ENCODE peak calls at places on chromosomes 12 and 14, in eight cellular contexts. X, I, K, E, H, B, L and Z are unnamed samples. For H3K36me3 and H3K4me1, the result is how much of the 10 kb centered on the place peaks cover.

GRCh38 chr12:127108360-127109215 is 1158.4 kb upstream of the TMEM132C start:
- DNase-seq in X (peak), K (no peak), B (no peak), E (peak), H (peak), I (no peak), L (peak), Z (peak)

GRCh38 chr12:11877869-11878780 is 192.6 kb upstream of the BCL2L14 start:
- DNase-seq in X (no peak), E (no peak), L (peak), H (no peak), K (no peak), B (no peak), I (no peak), Z (peak)

GRCh38 chr12:88575361-88575959 is 4.8 kb downstream of the KITLG start:
- DNase-seq in B (no peak), K (no peak), L (no peak), E (no peak), H (no peak), I (no peak), X (no peak), Z (no peak)

GRCh38 chr12:123890536-123890902 is 82.1 kb downstream of the CCDC92 start:
- DNase-seq in B (no peak), H (no peak), K (no peak), E (no peak), I (no peak), L (no peak), X (no peak), Z (no peak)

GRCh38 chr12:64538146-64538545 is 72.1 kb upstream of the RASSF3 start:
- DNase-seq in H (no peak), L (no peak), B (no peak), E (no peak), I (no peak), K (no peak), X (no peak), Z (no peak)

GRCh38 chr12:76033116-76034001 is 1.8 kb upstream of the PHLDA1 start:
- DNase-seq in X (no peak), I (no peak), K (no peak), B (no peak), E (no peak), L (no peak), H (no peak), Z (no peak)

GRCh38 chr12:108773798-108774788 is 42.8 kb upstream of the CORO1C start:
- DNase-seq in E (peak), H (no peak), X (no peak), B (no peak), K (peak), L (peak), I (peak), Z (no peak)

GRCh38 chr14:20440882-20441281 is 4.9 kb upstream of the KLHL33 start:
- DNase-seq in X (peak), I (no peak), B (no peak), L (no peak), H (peak), K (no peak), E (no peak), Z (no peak)

GRCh38 chr12:57893460-57894353 is 47.2 kb upstream of the CTDSP2 start:
- DNase-seq in X (no peak), H (no peak), I (peak), E (peak), K (no peak), L (no peak), B (no peak), Z (peak)

GRCh38 chr12:21566223-21566906 is 38.3 kb downstream of the GYS2 start:
- DNase-seq in B (no peak), E (no peak), X (no peak), L (no peak), K (no peak), H (no peak), I (no peak), Z (no peak)

GRCh38 chr12:116390656-116391335 is 113.3 kb upstream of the MED13L start:
- DNase-seq in I (no peak), K (no peak), L (no peak), H (no peak), B (no peak), E (no peak), X (no peak), Z (peak)

DNA sequence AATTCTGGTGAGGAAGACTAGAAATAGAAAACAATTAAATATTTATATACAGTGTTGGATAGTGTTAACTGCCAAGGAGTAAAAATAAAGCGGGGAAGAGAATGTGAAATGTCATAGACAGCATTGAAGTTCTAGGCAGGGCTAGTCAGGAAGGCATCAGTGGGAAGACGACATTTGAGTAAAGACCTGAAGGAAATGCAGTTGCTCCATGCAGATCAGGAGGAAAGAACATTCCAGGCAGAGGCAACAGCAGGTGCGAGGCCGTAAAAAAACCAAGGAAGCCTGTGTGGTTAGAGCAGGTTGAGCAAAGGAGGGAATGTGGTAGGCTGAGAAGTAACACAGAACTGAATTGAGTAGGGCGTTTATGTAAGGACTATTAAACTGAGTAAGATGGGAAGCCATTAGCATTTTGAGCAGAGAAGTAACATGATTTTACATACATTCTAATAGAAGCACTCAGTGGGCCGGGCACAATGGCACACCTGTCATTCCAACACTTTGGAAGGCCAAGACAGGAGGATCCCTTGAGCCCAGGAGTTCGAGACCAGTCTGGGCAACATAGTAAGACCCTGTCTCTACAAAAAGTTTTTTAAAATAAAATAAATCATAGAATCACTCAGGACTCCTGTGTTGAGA is 14.9 kb downstream of the SLC35E3 start:
- DNase-seq in K (no peak), H (no peak), B (no peak), E (no peak), X (no peak), I (no peak), L (no peak), Z (no peak)
- H3K36me3 ChIP-seq in K (under half), H (half or more), B (under half), E (under half), X (under half), I (under half), L (under half), Z (under half)

DNA sequence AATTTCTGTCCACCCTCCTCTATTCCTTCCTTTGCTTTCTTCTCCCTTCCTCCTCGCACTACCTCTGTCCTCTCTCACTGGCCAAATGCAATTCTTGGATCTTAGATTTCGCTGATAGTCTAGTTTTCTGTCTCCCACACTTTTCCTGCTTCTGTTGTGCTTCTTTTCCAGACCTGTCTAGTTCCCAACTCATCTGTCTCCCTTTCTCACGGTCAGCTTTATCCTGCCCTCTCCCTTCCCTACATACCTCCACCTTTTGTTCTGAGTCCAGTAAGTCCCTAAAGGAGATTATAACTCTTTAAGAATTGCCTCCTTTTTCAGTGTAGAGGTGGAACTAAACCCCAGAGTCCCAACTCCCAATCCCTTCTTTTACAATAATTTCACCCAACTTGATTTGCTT is 880 bp upstream of the MMP14 start:
- DNase-seq in H (no peak), E (no peak), K (no peak), I (no peak), B (no peak), X (no peak), L (no peak), Z (no peak)
- H3K4me1 ChIP-seq in H (under half), E (under half), K (under half), I (under half), B (under half), X (under half), L (under half), Z (under half)

GRCh38 chr12:39145175-39145999 is 240.0 kb upstream of the CPNE8 start:
- DNase-seq in X (no peak), H (no peak), B (no peak), K (no peak), I (peak), L (no peak), E (peak), Z (peak)
- H3K4me3 ChIP-seq in X (no peak), H (no peak), B (peak), K (peak), I (peak), L (no peak), E (peak), Z (peak)

DNA sequence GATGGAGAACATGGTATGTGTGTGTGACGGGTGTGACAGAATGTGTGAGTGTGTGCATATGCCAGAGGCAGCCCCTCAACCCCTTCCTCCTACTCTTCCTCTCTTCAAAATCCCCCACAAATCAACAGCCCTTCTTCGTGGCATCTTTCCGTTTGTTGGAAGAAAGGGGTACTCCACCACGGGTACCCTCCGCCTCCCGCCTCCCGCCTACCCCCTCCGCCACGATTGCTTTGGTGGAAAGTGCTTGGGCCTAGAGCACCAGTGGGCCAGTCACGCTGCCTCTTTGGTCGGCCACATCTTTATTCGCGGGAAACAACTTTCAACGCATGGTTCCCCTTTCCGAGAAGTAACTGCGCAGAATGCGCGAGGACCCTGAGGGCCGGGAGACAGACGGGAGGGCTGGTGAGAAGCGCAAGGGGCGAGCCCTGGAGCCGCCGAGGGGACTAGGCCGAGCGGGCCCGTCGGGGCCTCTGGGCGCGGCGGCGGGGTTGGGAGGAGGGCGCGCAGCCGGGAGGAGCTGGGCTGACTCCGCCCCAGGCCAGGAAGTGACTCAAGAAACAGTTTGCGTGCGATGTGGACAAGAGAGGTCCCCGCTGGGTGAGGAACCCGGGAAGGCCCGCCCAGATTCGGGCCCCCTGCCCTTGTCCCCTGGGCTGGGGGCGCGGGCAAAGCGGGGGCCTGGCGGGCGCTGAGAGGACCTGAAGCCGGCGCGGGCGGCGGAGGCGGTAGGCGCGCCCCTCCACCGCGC is at the start of the genes CBLN3 and KHNYN:
- DNase-seq in K (peak), X (peak), L (peak), B (peak), H (peak), I (peak), E (peak), Z (peak)
- H3K36me3 ChIP-seq in K (under half), X (under half), L (under half), B (under half), H (under half), I (under half), E (under half), Z (under half)

DNA sequence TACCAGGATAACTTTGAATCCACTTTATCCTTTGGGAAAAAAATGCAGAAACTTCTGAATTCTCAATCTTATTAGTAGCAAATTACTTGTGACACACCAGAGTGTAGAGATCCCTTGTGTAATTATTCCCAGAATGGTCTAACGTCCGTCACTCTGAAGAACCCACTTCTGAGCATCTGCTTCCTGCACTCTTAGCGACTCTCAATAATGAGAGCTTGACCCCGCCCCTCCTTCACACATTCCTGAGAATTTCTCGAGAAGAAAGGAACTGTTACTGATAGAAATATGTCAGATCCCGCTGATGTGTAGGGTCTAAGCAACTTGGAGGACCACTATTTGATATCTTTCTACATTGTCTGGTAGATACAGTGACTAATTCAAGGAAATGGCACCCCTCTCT is 218.3 kb upstream of the PDZRN4 start:
- DNase-seq in B (no peak), K (no peak), H (no peak), L (no peak), X (no peak), I (no peak), E (no peak), Z (no peak)
- H3K4me1 ChIP-seq in B (under half), K (under half), H (under half), L (under half), X (under half), I (under half), E (under half), Z (under half)

DNA sequence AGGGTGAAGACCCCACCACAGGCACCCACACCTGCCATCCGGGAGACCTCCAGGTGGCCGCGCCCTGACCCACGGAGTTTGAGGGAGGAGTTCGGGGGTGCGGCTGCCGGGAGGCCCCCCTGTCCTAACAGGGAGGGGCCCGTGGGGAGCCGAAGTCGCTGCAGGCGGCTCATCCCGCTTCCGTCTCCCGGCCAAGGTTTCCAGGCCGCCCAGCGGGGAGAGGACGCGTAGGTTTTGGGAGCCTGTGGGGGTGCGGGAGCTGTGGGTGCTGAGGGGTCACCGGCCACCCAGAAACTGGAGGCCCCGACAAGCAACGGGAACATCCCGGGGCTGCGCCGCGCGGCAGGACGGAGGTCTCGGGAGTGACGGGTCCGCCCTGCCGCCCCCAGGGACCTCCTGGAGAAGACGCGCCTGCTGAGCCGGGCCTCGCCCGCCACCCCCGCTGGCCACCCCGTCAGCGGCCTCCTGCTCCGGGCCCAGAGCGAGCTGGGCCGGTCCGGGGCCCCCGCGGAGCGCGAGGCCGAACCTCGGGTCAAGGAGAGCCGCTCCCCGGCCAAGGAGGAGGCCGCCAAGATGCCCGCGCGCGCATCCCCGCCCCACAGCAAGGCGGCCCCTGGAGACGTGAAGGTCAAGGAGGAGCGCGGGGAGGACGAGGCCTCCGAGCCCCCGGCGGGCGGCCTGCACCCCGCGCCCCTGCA is 27.7 kb downstream of the LRCOL1 start:
- DNase-seq in X (no peak), E (no peak), L (no peak), K (no peak), I (no peak), H (no peak), B (no peak), Z (no peak)
- H3K4me3 ChIP-seq in X (no peak), E (no peak), L (no peak), K (no peak), I (peak), H (no peak), B (peak), Z (no peak)